ENCODE peak calls at places on chromosomes 6 and 20, in four cellular contexts. M is GM12878, D is HL-60, C is K562. H is an unnamed sample.

GRCh38 chr6:15184441-15184861 is 61.4 kb upstream of the JARID2 start:
- DNase-seq in D (no peak), M (peak; percentile 15), C (no peak), H (peak; percentile 49)

GRCh38 chr6:15927531-15928230 is 201.2 kb upstream of the MYLIP start:
- DNase-seq in D (no peak), C (no peak), M (no peak), H (no peak)

GRCh38 chr6:3195695-3196497 is 31.6 kb downstream of the TUBB2B start:
- DNase-seq in C (peak; percentile 61), M (no peak), D (no peak), H (no peak)

GRCh38 chr20:12970372-12970821 is 38.4 kb upstream of the SPTLC3 start:
- DNase-seq in M (no peak), C (no peak), D (no peak), H (no peak)

GRCh38 chr20:63495771-63496403 is 3.0 kb downstream of the EEF1A2 start:
- DNase-seq in M (no peak), C (peak; percentile 81), D (peak; percentile 20), H (peak; percentile 95)

GRCh38 chr6:168181776-168182765 is 103.1 kb upstream of the FRMD1 start:
- DNase-seq in D (no peak), C (no peak), M (no peak), H (no peak)

GRCh38 chr20:43938932-43939761 is 24.5 kb downstream of the TOX2 start:
- DNase-seq in D (peak; percentile 98), C (no peak), M (no peak), H (no peak)

GRCh38 chr6:12467706-12468670 is 177.8 kb downstream of the EDN1 start:
- DNase-seq in D (no peak), M (no peak), C (no peak), H (no peak)

GRCh38 chr6:5122504-5123112 is 37.5 kb downstream of the PPP1R3G start:
- DNase-seq in C (no peak), D (no peak), M (no peak), H (no peak)

GRCh38 chr6:150016324-150017185 is 8.8 kb downstream of the RAET1L start:
- DNase-seq in C (peak; percentile 63), M (no peak), D (no peak), H (no peak)

GRCh38 chr6:112434896-112435295 is 87.8 kb downstream of the RFPL4B start:
- DNase-seq in M (no peak), D (no peak), C (no peak), H (no peak)

GRCh38 chr20:33008336-33009213 is 1.1 kb downstream of the BPIFB2 start:
- DNase-seq in M (no peak), C (no peak), D (no peak), H (no peak)

GRCh38 chr6:4383910-4384637 is 248.7 kb upstream of the ECI2 start:
- DNase-seq in M (no peak), D (no peak), C (no peak), H (no peak)

GRCh38 chr6:3240595-3240994 is 13.1 kb upstream of the TUBB2B start:
- DNase-seq in C (no peak), D (no peak), M (no peak), H (no peak)

GRCh38 chr6:122869437-122870024 is 80.5 kb downstream of the SMPDL3A start:
- DNase-seq in M (no peak), C (peak; percentile 29), D (peak; percentile 28), H (no peak)

GRCh38 chr6:2990179-2990931 is 9.3 kb upstream of the NQO2 start:
- DNase-seq in M (no peak), D (no peak), C (peak; percentile 68), H (no peak)

GRCh38 chr20:45340236-45340847 is 7.9 kb downstream of the SDC4 start:
- DNase-seq in M (no peak), C (no peak), D (no peak), H (no peak)

DNA sequence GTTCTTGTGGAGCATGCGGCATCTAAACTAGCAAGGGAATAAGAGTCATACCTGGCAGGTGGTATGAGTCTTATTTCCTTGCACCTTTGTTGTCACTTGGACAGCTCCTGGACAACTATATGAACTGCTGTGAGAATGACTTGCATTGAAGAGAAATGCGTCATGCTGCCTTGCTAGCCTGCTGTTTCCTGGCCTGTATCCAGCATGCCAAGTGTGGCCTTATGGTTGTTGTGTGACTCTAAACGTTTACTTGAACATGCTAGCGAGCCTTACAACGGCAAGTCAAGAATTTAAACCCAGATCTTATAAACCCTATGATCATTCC is 90.4 kb downstream of the CEP162 start:
- DNase-seq in M (no peak), C (peak; percentile 66), D (no peak), H (no peak)
- TF ChIP-seq SPI1 in M (no peak), C (no peak), D (no peak), H (no peak)

GRCh38 chr6:10382322-10382721 is 32.6 kb downstream of the TFAP2A start:
- DNase-seq in M (no peak), D (no peak), C (no peak), H (no peak)
- TF ChIP-seq SPI1 in M (no peak), D (no peak), C (no peak), H (no peak)

DNA sequence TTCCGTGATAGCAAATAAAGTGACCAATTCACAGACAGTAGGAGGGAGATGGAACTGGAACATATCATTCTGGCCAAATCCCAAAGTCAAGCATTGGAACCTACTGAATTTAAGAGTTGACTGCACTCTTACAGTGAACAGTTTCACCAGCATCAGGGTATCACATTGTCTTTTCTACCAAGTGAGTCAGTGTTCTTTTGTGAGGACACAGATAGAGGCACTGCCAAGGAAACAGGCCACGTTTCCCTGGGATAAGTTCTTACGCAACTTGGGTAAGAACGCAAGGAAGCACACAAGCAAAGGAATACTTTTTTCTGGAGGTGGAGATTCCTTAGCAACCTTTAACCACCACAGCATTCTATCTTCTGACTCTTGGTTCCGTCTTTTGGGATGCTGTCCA is 28.6 kb upstream of the ENPP5 start:
- DNase-seq in M (no peak), C (no peak), D (no peak), H (no peak)
- TF ChIP-seq SPI1 in M (no peak), C (no peak), D (no peak), H (no peak)

GRCh38 chr20:41617059-41617921 is 887 bp downstream of the CHD6 start:
- DNase-seq in C (peak; percentile 57), M (no peak), D (no peak), H (no peak)
- TF ChIP-seq SPI1 in C (no peak), M (no peak), D (no peak), H (no peak)

DNA sequence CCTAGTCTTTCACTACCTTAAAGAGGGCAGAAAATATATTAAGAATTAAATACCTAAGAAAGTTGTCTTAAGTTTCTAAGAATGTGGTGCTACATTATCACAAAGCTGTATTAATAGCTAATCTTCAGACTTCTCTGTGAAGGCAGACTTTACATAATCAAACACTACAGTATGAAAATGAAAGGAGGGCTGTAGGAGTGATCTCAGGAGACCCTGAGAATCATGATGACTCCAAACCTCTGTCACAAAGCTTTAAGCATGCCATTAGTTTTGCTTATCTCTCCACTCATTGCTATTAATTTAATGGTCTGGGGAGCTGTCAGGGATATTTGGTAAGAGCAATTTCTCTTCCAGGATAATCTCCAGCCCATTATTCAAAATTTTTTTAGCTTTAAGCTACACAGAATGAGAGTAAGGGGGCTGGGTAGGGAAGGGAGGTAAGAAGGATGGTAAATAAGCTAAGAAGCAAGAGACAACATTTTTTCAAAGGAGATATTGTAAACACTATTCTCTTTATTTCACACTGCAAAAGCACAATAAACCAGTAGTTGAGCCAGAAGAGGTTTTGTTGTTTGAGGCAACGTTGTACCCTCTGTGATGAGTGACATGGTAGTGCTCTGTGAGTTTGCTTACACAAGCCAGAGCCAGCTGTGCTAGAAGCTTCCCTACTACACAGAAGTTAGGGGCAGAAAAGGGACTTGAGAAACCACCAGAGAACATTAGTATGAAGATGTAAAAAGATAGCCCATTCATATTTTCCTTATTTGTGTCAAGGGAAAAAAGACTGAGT is 258.8 kb downstream of the GMDS start:
- DNase-seq in M (no peak), C (no peak), D (no peak), H (no peak)
- TF ChIP-seq SPI1 in M (no peak), C (no peak), D (no peak), H (no peak)

DNA sequence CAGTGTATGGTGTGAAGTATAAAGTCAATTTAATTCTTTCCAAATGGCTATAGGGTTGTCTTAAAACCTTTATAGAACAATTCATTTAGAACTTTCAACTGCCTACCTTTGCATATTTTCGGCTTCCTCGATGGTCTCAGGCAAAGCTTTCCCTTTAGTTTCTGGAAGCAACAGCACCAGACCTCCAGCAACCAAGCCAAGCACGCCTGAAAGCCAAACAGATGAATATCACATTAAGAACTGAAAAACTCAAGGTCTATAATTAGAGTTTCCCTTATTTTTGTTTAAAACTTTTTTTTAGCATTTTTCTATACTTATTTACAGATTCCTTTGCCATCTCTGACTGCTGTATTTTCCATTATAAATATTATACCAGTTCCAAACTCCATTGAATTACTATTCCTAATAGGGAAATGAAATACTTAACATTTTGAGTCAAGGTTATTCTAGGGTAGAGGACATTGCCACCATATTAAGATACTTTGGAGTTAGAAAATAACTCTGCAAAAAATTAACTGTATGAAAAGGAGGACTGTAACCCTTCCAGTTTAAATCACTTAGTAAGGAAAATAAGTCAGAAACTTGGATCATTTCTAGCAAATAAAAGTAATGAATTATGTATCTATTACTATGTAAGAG is 33.9 kb downstream of the SLC22A2 start:
- DNase-seq in C (no peak), D (no peak), M (no peak), H (no peak)
- TF ChIP-seq SPI1 in C (no peak), D (no peak), M (no peak), H (no peak)

GRCh38 chr6:31246051-31246495 is 25.8 kb downstream of the HLA-C start:
- DNase-seq in M (no peak), D (no peak), C (no peak), H (no peak)
- TF ChIP-seq SPI1 in M (no peak), D (no peak), C (no peak), H (no peak)

DNA sequence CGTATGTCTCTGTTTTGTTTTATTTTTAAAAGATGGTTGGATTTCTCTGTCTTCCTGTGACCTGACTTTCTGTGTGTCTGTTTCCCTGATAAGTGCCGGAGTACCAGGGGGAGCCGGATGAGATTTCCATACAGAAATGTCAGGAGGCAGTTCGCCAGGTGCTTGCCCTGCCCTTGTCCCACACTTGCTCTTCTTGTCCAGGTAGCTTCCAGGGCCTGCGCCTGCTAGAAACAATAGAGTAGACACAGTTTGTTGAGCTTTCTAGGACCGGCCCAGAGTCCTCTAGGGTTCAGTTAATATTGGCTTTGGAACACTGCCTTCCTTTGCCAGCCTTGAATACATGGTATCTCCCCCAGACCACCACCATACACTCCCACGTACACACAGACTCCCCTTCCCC is 3.9 kb downstream of the ITPA start:
- DNase-seq in M (no peak), D (no peak), C (no peak), H (no peak)
- TF ChIP-seq SPI1 in M (no peak), D (no peak), C (no peak), H (no peak)

GRCh38 chr20:58706975-58707681 is 14.5 kb downstream of the NPEPL1 start:
- DNase-seq in C (no peak), D (no peak), M (no peak), H (no peak)

GRCh38 chr20:58709703-58710039 is 17.1 kb downstream of the NPEPL1 start:
- DNase-seq in M (no peak), D (no peak), C (no peak), H (no peak)

GRCh38 chr20:58709013-58709702 is 16.6 kb downstream of the NPEPL1 start:
- DNase-seq in C (no peak), M (no peak), D (no peak), H (no peak)

GRCh38 chr20:58707770-58708169 is 15.2 kb downstream of the NPEPL1 start:
- DNase-seq in C (no peak), D (no peak), M (no peak), H (no peak)

GRCh38 chr20:58708246-58708931 is 15.8 kb downstream of the NPEPL1 start:
- DNase-seq in D (no peak), M (no peak), C (no peak), H (no peak)
- TF ChIP-seq SPI1 in D (no peak), M (no peak), C (no peak), H (no peak)

GRCh38 chr6:169654590-169655391 is 47.0 kb downstream of the WDR27 start:
- DNase-seq in C (no peak), D (no peak), M (no peak), H (peak; percentile 63)
- TF ChIP-seq SPI1 in C (no peak), D (no peak), M (no peak), H (no peak)